ENCODE peak calls at places on chromosome 19, in four cellular contexts. S is heart left ventricle, L is A549, Y is left lung. C is an unnamed sample.

GRCh38 chr19:11324079-11324661 is 15.3 kb downstream of the RAB3D start:
- DNase-seq in S (peak; percentile 76), L (peak; percentile 74), Y (peak; percentile 93), C (peak; percentile 90)

GRCh38 chr19:33403973-33404304 is 30.4 kb downstream of the CEBPG start:
- DNase-seq in S (no peak), L (no peak), Y (no peak), C (no peak)

GRCh38 chr19:48646192-48646911 is 365 bp upstream of the CA11 start:
- DNase-seq in S (peak; percentile 91), L (peak; percentile 91), Y (peak; percentile 95), C (peak; percentile 89)

GRCh38 chr19:4368128-4368820 is 24.9 kb downstream of the MPND start:
- DNase-seq in S (no peak), L (no peak), Y (no peak), C (peak; percentile 80)

GRCh38 chr19:1967087-1967608 is 26.2 kb downstream of the CSNK1G2 start:
- DNase-seq in S (no peak), L (no peak), Y (no peak), C (no peak)

GRCh38 chr19:56538761-56539263 is at the start of gene ZFP28:
- DNase-seq in S (peak; percentile 88), L (no peak), Y (peak; percentile 94), C (peak; percentile 88)

GRCh38 chr19:53905787-53906186 is 3.3 kb upstream of the CACNG7 start:
- DNase-seq in S (no peak), L (no peak), Y (no peak), C (no peak)

GRCh38 chr19:39778763-39779162 is at the start of gene LEUTX:
- DNase-seq in S (no peak), L (no peak), Y (no peak), C (no peak)

GRCh38 chr19:31610036-31610435 is 260.8 kb upstream of the TSHZ3 start:
- DNase-seq in S (no peak), L (no peak), Y (no peak), C (no peak)

GRCh38 chr19:3135961-3136683 is at the start of gene GNA15:
- DNase-seq in S (peak; percentile 18), L (no peak), Y (peak; percentile 90), C (peak; percentile 74)

GRCh38 chr19:3618144-3618810 is 8.3 kb downstream of the CACTIN start:
- DNase-seq in S (peak; percentile 72), L (peak; percentile 44), Y (peak; percentile 90), C (peak; percentile 93)

GRCh38 chr19:5801796-5802616 is 2.9 kb upstream of the NRTN start:
- DNase-seq in S (no peak), L (peak; percentile 45), Y (no peak), C (no peak)

GRCh38 chr19:37413243-37414084 is 42.6 kb downstream of the ZNF527 start:
- DNase-seq in S (no peak), L (peak; percentile 36), Y (no peak), C (no peak)

GRCh38 chr19:38149597-38149996 is 74.4 kb downstream of the DPF1 start:
- DNase-seq in S (no peak), L (no peak), Y (no peak), C (no peak)

GRCh38 chr19:46426035-46426505 is 2.7 kb downstream of the PNMA8C start:
- DNase-seq in S (no peak), L (peak; percentile 70), Y (no peak), C (no peak)

GRCh38 chr19:4609878-4610511 is 29.3 kb upstream of the TNFAIP8L1 start:
- DNase-seq in S (peak; percentile 50), L (no peak), Y (peak; percentile 84), C (peak; percentile 58)

GRCh38 chr19:1874554-1875185 is 10.6 kb downstream of the ABHD17A start:
- DNase-seq in S (no peak), L (no peak), Y (no peak), C (no peak)

GRCh38 chr19:11479470-11480080 is 1.3 kb downstream of the ELAVL3 start:
- DNase-seq in S (no peak), L (no peak), Y (peak; percentile 80), C (peak; percentile 50)

GRCh38 chr19:3136684-3137055 is 837 bp downstream of the GNA15 start:
- DNase-seq in S (peak; percentile 18), L (no peak), Y (peak; percentile 73), C (peak; percentile 60)

GRCh38 chr19:33938821-33939220 is 142.2 kb downstream of the KCTD15 start:
- DNase-seq in S (no peak), L (no peak), Y (peak; percentile 83), C (no peak)

GRCh38 chr19:57103573-57104277 is 16.1 kb upstream of the USP29 start:
- DNase-seq in S (peak; percentile 43), L (peak; percentile 59), Y (no peak), C (peak; percentile 84)

GRCh38 chr19:30062331-30063183 is 120.5 kb downstream of the URI1 start:
- DNase-seq in S (no peak), L (no peak), Y (no peak), C (no peak)

GRCh38 chr19:4083677-4084546 is 17.2 kb upstream of the ZBTB7A start:
- DNase-seq in S (peak; percentile 25), L (no peak), Y (no peak), C (no peak)

GRCh38 chr19:3544742-3545668 is 6.0 kb downstream of the TEKTIP1 start:
- DNase-seq in S (peak; percentile 68), L (peak; percentile 63), Y (peak; percentile 97), C (peak; percentile 86)

GRCh38 chr19:10145031-10145430 is 25.3 kb upstream of the EIF3G start:
- DNase-seq in S (no peak), L (no peak), Y (no peak), C (peak; percentile 0)

GRCh38 chr19:3367572-3368440 is 1.4 kb downstream of the NFIC start:
- DNase-seq in S (no peak), L (no peak), Y (peak; percentile 85), C (peak; percentile 68)

GRCh38 chr19:46944123-46944718 is 75.4 kb upstream of the NPAS1 start:
- DNase-seq in S (no peak), L (no peak), Y (no peak), C (no peak)

GRCh38 chr19:48373567-48373966 is 9.4 kb downstream of the SYNGR4 start:
- DNase-seq in S (no peak), L (no peak), Y (no peak), C (no peak)

GRCh38 chr19:1098177-1099051 is 3.2 kb upstream of the POLR2E start:
- DNase-seq in S (no peak), L (peak; percentile 82), Y (no peak), C (no peak)

GRCh38 chr19:28634031-28634328 is 579.0 kb downstream of the UQCRFS1 start:
- DNase-seq in S (no peak), L (no peak), Y (no peak), C (no peak)

GRCh38 chr19:15249912-15250634 is 17.8 kb upstream of the EPHX3 start:
- DNase-seq in S (peak; percentile 86), L (peak; percentile 69), Y (no peak), C (peak; percentile 89)

GRCh38 chr19:15252398-15253018 is 20.3 kb upstream of the EPHX3 start:
- DNase-seq in S (no peak), L (peak; percentile 33), Y (no peak), C (no peak)

GRCh38 chr19:15250635-15250993 is 18.4 kb upstream of the EPHX3 start:
- DNase-seq in S (no peak), L (no peak), Y (no peak), C (no peak)

GRCh38 chr19:15251749-15252397 is 19.6 kb upstream of the EPHX3 start:
- DNase-seq in S (peak; percentile 89), L (peak; percentile 55), Y (no peak), C (peak; percentile 91)

GRCh38 chr19:15251010-15251748 is 18.9 kb upstream of the EPHX3 start:
- DNase-seq in S (peak; percentile 88), L (no peak), Y (no peak), C (peak; percentile 65)
- H3K4me1 ChIP-seq in S (peaks cover 75% of the 10 kb centered on the region), L (peaks cover 55% of the 10 kb centered on the region), Y (peaks cover 20% of the 10 kb centered on the region), C (peaks cover 40% of the 10 kb centered on the region)

GRCh38 chr19:42627916-42628315 is 33.2 kb upstream of the CEACAM8 start:
- DNase-seq in S (no peak), L (no peak), Y (no peak), C (no peak)

GRCh38 chr19:42629191-42629590 is 34.5 kb upstream of the CEACAM8 start:
- DNase-seq in S (no peak), L (no peak), Y (no peak), C (no peak)

GRCh38 chr19:42628411-42629135 is 33.8 kb upstream of the CEACAM8 start:
- DNase-seq in S (no peak), L (no peak), Y (no peak), C (no peak)

DNA sequence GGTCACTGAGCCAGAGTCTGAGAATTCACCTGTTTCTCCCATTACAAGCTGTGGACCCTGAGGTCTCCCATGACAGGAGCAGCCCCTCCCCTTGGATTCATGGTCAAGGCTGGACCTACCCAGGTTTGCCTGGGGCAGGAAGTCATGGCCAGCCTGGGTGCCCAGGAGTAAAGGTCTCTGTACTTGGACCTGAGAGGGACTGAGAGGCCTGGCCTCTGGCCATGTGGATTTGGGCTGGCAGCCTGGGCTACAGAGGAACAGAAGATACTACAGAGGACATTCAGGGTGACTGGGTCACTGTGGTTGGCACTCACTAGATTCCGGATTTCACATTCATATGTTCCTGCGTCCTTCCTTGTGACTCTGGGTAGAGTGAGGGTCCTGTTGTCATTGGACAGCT is 31.5 kb upstream of the CEACAM8 start:
- DNase-seq in S (no peak), L (no peak), Y (no peak), C (no peak)
- H3K27ac ChIP-seq in S (no peak overlapping the region), L (no peak overlapping the region), Y (no peak overlapping the region), C (no peak overlapping the region)

DNA sequence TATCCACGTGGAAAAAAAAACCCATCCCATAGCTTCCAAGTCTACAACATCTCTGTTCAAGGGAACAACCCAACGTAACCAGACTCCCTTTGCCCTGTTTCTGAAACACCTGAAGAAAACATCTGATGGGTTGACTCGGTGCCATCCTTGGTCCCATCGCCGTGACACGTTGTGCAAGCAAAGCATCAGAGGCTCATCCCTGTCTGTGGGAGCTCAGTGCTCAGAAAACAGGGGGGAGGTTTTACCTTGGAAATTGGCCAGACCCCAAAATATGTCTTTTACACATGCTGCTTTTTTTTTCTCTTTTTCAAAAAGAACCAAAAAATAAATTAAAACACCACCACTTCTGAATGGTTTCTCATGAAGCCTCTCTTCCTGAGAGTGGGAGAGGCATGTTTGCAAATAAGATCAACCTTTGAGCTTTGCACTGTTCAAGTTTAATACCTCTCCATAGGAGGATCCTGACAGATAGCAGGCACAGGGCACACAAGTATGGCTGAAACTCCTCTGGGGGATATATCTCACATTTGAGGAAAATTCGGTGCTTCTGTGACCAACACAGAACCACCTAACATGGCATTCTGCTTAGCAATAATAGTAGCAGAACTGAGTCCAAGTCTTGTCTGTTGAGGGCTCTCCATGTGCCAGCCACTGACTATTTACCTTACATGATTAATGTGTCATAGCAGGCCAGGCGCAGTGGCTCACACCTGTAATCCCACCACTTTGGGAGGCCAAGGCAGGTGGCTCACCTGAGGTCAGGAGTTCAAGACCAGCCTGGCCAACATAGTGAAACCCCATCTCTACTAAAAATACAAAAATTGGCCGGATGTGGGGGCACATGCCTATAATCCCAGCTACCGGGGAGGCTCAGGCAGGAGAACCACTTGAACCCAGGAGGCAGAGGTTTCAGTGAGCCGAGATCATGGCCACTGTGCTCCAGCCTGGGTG is 7.0 kb upstream of the PVR start:
- DNase-seq in S (no peak), L (no peak), Y (no peak), C (no peak)
- H3K4me1 ChIP-seq in S (peaks cover 5% of the 10 kb centered on the region), L (peaks cover 63% of the 10 kb centered on the region), Y (no peaks in the 10 kb centered on the region), C (no peaks in the 10 kb centered on the region)

GRCh38 chr19:12763100-12763499 is 11.5 kb downstream of the BEST2 start:
- DNase-seq in S (peak; percentile 89), L (no peak), Y (no peak), C (peak; percentile 35)
- H3K27ac ChIP-seq in S (peak overlapping the region; percentile 77), L (no peak overlapping the region), Y (no peak overlapping the region), C (no peak overlapping the region)

C was measured in right cardiac atrium.